ENCODE peak calls at places on chromosomes 4 and X, in ten cellular contexts. T, B, X, N, G, I, H, P, D and J are unnamed samples.

GRCh38 chr4:5374577-5374976 is 323.3 kb downstream of the STK32B start:
- DNase-seq in H (no peak), X (no peak), G (no peak), B (no peak), P (no peak), D (no peak), I (no peak), T (no peak), N (no peak), J (no peak)

GRCh38 chr4:48986654-48987164 is 634 bp downstream of the CWH43 start:
- DNase-seq in T (no peak), P (no peak), I (no peak), X (no peak), B (no peak), N (no peak), D (peak), H (no peak), G (no peak), J (no peak)

GRCh38 chrX:66130469-66130868 is 33.6 kb upstream of the HEPH start:
- DNase-seq in N (no peak), I (no peak), H (no peak), T (no peak), B (no peak), G (no peak), P (no peak), D (no peak), X (no peak), J (no peak)

GRCh38 chrX:40065291-40066046 is 32.3 kb downstream of the BCOR start:
- DNase-seq in P (no peak), I (no peak), H (no peak), G (no peak), T (no peak), B (no peak), X (no peak), N (no peak), D (no peak), J (peak)

GRCh38 chrX:51456814-51457213 is 39.6 kb downstream of the NUDT11 start:
- DNase-seq in X (peak), G (no peak), N (no peak), I (no peak), D (no peak), B (no peak), H (no peak), P (peak), T (no peak), J (no peak)

GRCh38 chr4:174663254-174663653 is 141.0 kb upstream of the HPGD start:
- DNase-seq in T (no peak), X (peak), H (no peak), G (no peak), N (no peak), B (peak), D (no peak), P (no peak), I (no peak), J (no peak)

GRCh38 chrX:40908026-40908425 is 172.7 kb upstream of the MED14 start:
- DNase-seq in I (no peak), X (peak), G (no peak), B (peak), N (no peak), D (no peak), T (no peak), H (no peak), P (no peak), J (no peak)

GRCh38 chr4:99359480-99360204 is 7.1 kb upstream of the ADH1C start:
- DNase-seq in P (no peak), X (no peak), G (no peak), B (no peak), N (no peak), D (no peak), I (no peak), H (no peak), T (no peak), J (no peak)

GRCh38 chr4:182711211-182711610 is 206.0 kb downstream of the DCTD start:
- DNase-seq in D (no peak), X (peak), G (no peak), I (no peak), N (no peak), B (no peak), T (no peak), H (no peak), P (no peak), J (no peak)

GRCh38 chr4:181854142-181854541 is 389.1 kb upstream of the TENM3 start:
- DNase-seq in I (no peak), X (no peak), D (no peak), N (no peak), B (no peak), P (no peak), G (no peak), T (peak), H (no peak), J (no peak)

GRCh38 chr4:87044511-87045369 is 109.9 kb downstream of the AFF1 start:
- DNase-seq in H (peak), T (no peak), G (no peak), I (no peak), X (peak), B (no peak), P (peak), D (no peak), N (no peak), J (no peak)

GRCh38 chr4:47528651-47529050 is 43.6 kb downstream of the ATP10D start:
- DNase-seq in T (peak), G (no peak), D (no peak), X (peak), I (no peak), H (no peak), B (peak), N (no peak), P (no peak), J (no peak)

GRCh38 chrX:20487227-20487626 is 220.5 kb upstream of the RPS6KA3 start:
- DNase-seq in I (no peak), D (no peak), N (no peak), P (no peak), X (peak), T (no peak), G (no peak), B (peak), H (no peak), J (no peak)

GRCh38 chr4:78424456-78424855 is 127.1 kb upstream of the ANXA3 start:
- DNase-seq in X (no peak), I (no peak), N (no peak), T (no peak), P (no peak), H (peak), G (no peak), D (no peak), B (no peak), J (no peak)

GRCh38 chr4:23890369-23891063 is 669 bp upstream of the PPARGC1A start:
- DNase-seq in T (no peak), I (no peak), P (peak), G (no peak), X (no peak), N (no peak), H (no peak), B (peak), D (no peak), J (no peak)

GRCh38 chrX:13903405-13903804 is 86.5 kb upstream of the GPM6B start:
- DNase-seq in N (no peak), T (no peak), I (no peak), B (peak), X (peak), P (no peak), G (no peak), H (no peak), D (no peak), J (no peak)

GRCh38 chrX:33087411-33087810 is 123.9 kb downstream of the DMD start:
- DNase-seq in B (no peak), N (no peak), T (no peak), H (no peak), P (no peak), D (no peak), X (no peak), I (no peak), G (no peak), J (no peak)

GRCh38 chrX:94676285-94676684 is 1002.3 kb downstream of the FAM133A start:
- DNase-seq in T (no peak), P (peak), N (no peak), D (no peak), X (no peak), B (no peak), I (no peak), G (no peak), H (no peak), J (no peak)

GRCh38 chr4:25862411-25863346 is at the start of gene SEL1L3:
- DNase-seq in B (no peak), N (peak), H (no peak), D (peak), I (peak), T (no peak), P (peak), X (no peak), G (no peak), J (no peak)

GRCh38 chr4:10020871-10021676 is at the start of gene SLC2A9:
- DNase-seq in H (no peak), P (no peak), D (no peak), I (no peak), G (no peak), B (no peak), T (no peak), N (no peak), X (peak), J (no peak)

GRCh38 chr4:119106036-119107000 is 29.3 kb upstream of the MYOZ2 start:
- DNase-seq in N (no peak), B (no peak), D (no peak), P (no peak), X (peak), H (no peak), T (no peak), G (no peak), I (no peak), J (no peak)

GRCh38 chr4:128524311-128524710 is 236.7 kb upstream of the PGRMC2 start:
- DNase-seq in I (peak), G (no peak), H (peak), T (peak), B (peak), P (no peak), D (peak), N (no peak), X (peak), J (no peak)

GRCh38 chr4:169621754-169622481 is 1.5 kb downstream of the CLCN3 start:
- DNase-seq in B (peak), I (no peak), N (no peak), D (no peak), P (no peak), H (no peak), X (peak), G (no peak), T (no peak), J (no peak)

GRCh38 chr4:41963105-41963504 is 18.5 kb upstream of the DCAF4L1 start:
- DNase-seq in G (no peak), B (peak), T (no peak), D (no peak), N (no peak), H (no peak), P (peak), I (no peak), X (peak), J (no peak)
- TF ChIP-seq CTCF in G (peak), B (peak), T (peak), D (peak), N (peak), H (peak), P (no peak), I (no peak), X (peak), J (peak)

GRCh38 chr4:147840846-147841732 is 109.2 kb downstream of the ARHGAP10 start:
- DNase-seq in P (no peak), T (no peak), N (no peak), I (no peak), X (peak), G (no peak), B (no peak), D (no peak), H (no peak), J (no peak)

GRCh38 chr4:147846318-147847135 is 114.6 kb downstream of the ARHGAP10 start:
- DNase-seq in P (no peak), B (no peak), X (no peak), G (no peak), H (no peak), T (no peak), D (no peak), N (no peak), I (no peak), J (no peak)

GRCh38 chr4:147839651-147840050 is 107.8 kb downstream of the ARHGAP10 start:
- DNase-seq in H (no peak), X (no peak), I (no peak), T (no peak), B (no peak), D (no peak), G (no peak), P (no peak), N (no peak), J (no peak)

GRCh38 chr4:147842573-147842972 is 110.7 kb downstream of the ARHGAP10 start:
- DNase-seq in N (no peak), X (peak), P (no peak), H (no peak), I (peak), D (no peak), T (no peak), G (no peak), B (peak), J (no peak)

DNA sequence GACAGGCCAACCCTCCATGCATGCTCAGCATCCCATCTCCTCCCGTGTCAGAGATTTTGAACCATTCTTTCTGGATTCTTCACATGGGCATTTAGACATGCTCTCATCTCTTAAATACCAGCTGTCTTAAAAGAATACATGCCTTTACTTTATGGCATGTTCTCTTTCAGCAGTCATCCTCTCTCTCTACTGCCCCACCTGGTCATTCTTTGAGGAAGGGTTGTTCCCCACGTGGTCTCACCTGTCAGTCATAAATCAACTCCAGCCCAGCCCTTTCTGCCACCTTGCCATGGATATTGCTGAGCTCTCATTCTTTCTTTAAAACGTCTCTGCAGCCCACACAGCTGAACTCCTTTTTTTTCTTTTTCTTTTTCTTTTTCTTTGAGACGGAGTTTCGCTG is 111.3 kb downstream of the ARHGAP10 start:
- DNase-seq in T (no peak), H (no peak), N (no peak), D (no peak), X (no peak), I (no peak), G (no peak), B (no peak), P (peak), J (no peak)
- TF ChIP-seq CTCF in T (no peak), H (peak), N (no peak), D (no peak), X (peak), I (no peak), G (no peak), B (peak), P (peak), J (peak)

DNA sequence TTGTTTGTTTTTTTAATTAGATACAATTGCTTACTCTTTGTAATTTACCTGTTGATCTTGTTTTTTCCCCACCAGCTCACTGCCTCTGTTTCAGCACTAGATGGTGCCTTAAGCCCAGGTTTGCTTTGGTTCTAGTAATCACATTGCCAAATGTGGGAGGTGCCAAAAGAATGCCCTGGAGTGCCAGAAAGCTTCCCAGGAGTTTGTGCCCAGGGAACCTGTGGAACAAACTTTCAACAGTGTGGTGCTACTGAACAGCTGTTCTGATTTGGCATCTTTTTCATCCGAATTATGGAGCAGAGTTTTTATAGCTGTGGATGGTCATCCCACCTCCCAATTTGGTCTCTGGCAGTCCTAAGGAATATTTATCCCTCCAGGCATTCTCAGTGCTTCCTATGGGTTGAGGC is 1000.7 kb downstream of the STIM2 start:
- DNase-seq in N (no peak), P (peak), B (peak), H (no peak), I (no peak), T (peak), X (peak), G (no peak), D (no peak), J (no peak)
- TF ChIP-seq CTCF in N (no peak), P (peak), B (peak), H (peak), I (no peak), T (peak), X (peak), G (no peak), D (peak), J (peak)

GRCh38 chr4:36280555-36280954 is 861 bp upstream of the DTHD1 start:
- DNase-seq in X (no peak), P (peak), H (no peak), T (no peak), N (no peak), I (no peak), B (no peak), G (no peak), D (no peak), J (no peak)
- TF ChIP-seq CTCF in X (no peak), P (peak), H (no peak), T (no peak), N (no peak), I (no peak), B (no peak), G (no peak), D (no peak), J (no peak)

GRCh38 chrX:2313864-2314646 is 186.7 kb downstream of the DHRSX start:
- DNase-seq in G (no peak), D (no peak), H (no peak), N (no peak), P (no peak), X (no peak), B (no peak), T (no peak), I (no peak), J (no peak)
- TF ChIP-seq CTCF in G (no peak), D (no peak), H (no peak), N (no peak), P (no peak), X (no peak), B (no peak), T (no peak), I (no peak), J (no peak)

GRCh38 chrX:23637187-23637586 is 30.1 kb upstream of the PRDX4 start:
- DNase-seq in N (no peak), X (no peak), T (no peak), G (no peak), D (no peak), H (no peak), P (no peak), B (no peak), I (no peak), J (no peak)
- TF ChIP-seq CTCF in N (no peak), X (no peak), T (no peak), G (no peak), D (no peak), H (no peak), P (no peak), B (peak), I (no peak), J (no peak)

DNA sequence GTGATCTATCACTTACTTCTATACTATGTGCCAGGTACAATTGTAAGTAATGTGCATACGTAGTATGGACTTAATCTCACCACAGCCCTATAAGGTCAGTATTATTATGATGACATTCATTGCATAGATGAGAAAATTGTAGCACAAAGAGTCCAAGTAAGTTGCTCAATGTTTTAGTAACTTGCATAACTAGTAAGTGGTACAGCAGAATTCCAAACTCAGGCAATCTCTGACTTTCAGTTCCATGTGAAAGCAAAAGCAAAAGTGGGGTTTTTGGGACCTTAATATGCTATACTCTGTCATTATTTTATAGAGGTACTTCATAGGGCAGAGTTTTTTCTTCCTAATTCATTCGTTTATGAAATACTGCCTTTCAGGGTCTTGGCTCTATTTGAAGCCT is 188.8 kb upstream of the VEGFC start:
- DNase-seq in H (no peak), X (peak), P (no peak), T (peak), B (no peak), D (no peak), G (no peak), I (no peak), N (no peak), J (no peak)
- TF ChIP-seq CTCF in H (no peak), X (no peak), P (no peak), T (no peak), B (no peak), D (no peak), G (no peak), I (no peak), N (no peak), J (no peak)

GRCh38 chr4:18021720-18022571 is at the start of gene LCORL:
- DNase-seq in P (peak), B (peak), T (peak), X (peak), G (peak), D (peak), I (peak), N (peak), H (peak), J (peak)
- TF ChIP-seq CTCF in P (no peak), B (no peak), T (no peak), X (peak), G (no peak), D (peak), I (peak), N (no peak), H (no peak), J (peak)

GRCh38 chr4:139744232-139744631 is 78.6 kb downstream of the MGST2 start:
- DNase-seq in D (no peak), T (no peak), P (no peak), G (no peak), I (no peak), N (no peak), B (no peak), X (no peak), H (no peak), J (no peak)

GRCh38 chr4:139743027-139743426 is 77.4 kb downstream of the MGST2 start:
- DNase-seq in P (no peak), N (no peak), B (no peak), X (no peak), T (no peak), G (no peak), I (no peak), H (no peak), D (no peak), J (no peak)

GRCh38 chr4:139740121-139740520 is 74.5 kb downstream of the MGST2 start:
- DNase-seq in B (no peak), D (no peak), X (no peak), N (no peak), P (no peak), T (no peak), H (no peak), G (no peak), I (no peak), J (no peak)

GRCh38 chr4:139738846-139739613 is 73.4 kb downstream of the MGST2 start:
- DNase-seq in N (no peak), I (no peak), T (no peak), X (no peak), P (no peak), B (no peak), G (no peak), H (no peak), D (no peak), J (no peak)

DNA sequence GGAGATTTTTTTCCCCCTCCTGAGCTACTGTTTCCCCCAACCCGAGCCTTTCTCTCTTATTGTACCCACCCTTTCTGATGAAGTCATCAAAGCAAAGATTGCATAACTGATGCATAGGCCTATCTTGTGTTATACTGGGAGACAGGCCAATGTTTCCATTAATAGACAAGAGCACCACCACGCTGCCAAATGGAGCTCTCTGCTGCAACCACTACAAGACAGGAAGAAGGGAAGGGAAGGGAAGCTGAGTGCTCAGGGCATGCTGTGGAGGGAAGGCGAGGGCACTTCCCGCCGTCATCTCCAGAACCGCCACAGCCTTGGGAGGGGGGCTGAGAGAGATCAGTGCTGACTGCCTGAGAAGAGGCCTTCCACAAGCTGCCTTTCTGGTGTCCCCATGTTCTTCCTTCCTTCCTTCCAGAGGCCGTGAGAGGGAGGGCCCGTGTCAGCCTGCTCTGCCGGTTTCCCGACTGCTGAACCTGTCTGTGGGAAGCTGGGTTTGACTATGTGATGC is 75.0 kb downstream of the MGST2 start:
- DNase-seq in P (no peak), H (no peak), T (peak), D (peak), X (peak), N (no peak), G (no peak), I (peak), B (peak), J (no peak)
- TF ChIP-seq CTCF in P (no peak), H (no peak), T (peak), D (peak), X (peak), N (no peak), G (no peak), I (peak), B (peak), J (peak)

DNA sequence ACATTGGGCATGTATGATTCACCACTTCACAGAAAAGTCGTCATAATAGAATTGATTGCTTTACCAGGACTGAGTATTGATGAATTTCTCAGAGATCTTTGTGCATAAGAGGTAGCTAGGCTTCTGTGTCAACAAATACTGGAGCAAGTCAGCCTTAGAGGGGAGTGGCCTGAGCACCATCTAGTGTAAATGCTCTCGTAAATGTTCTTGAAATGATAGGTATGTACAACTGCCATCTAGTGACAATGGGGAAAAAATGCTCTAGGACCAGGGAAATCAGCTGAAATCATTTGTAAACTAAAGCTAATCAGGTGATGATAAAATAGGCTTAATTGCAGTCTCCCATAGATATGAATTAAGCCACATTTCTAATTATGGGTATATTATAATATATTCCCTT is 309.4 kb upstream of the FMR1 start:
- DNase-seq in D (no peak), T (no peak), B (no peak), I (no peak), P (peak), N (no peak), G (no peak), H (no peak), X (no peak), J (no peak)
- TF ChIP-seq CTCF in D (no peak), T (no peak), B (no peak), I (no peak), P (peak), N (no peak), G (no peak), H (no peak), X (no peak), J (peak)